ENCODE peak calls at places on chromosome 1, in five cellular contexts. S, J, O, L and G are unnamed samples.

GRCh38 chr1:56491441-56491840 is 87.9 kb downstream of the PLPP3 start:
- DNase-seq in L (no peak), S (no peak), J (no peak), O (peak; percentile 78), G (peak; percentile 61)

GRCh38 chr1:208187499-208188041 is 56.6 kb downstream of the PLXNA2 start:
- DNase-seq in O (no peak), S (no peak), J (no peak), L (no peak), G (no peak)

GRCh38 chr1:201504799-201505504 is 2.0 kb downstream of the CSRP1 start:
- DNase-seq in S (no peak), L (no peak), J (no peak), O (no peak), G (no peak)

GRCh38 chr1:244778356-244778755 is 57.1 kb upstream of the COX20 start:
- DNase-seq in J (no peak), O (peak; percentile 70), L (no peak), S (no peak), G (peak; percentile 72)

GRCh38 chr1:36182734-36183133 is 26.8 kb downstream of the MAP7D1 start:
- DNase-seq in O (no peak), L (no peak), S (no peak), J (peak; percentile 57), G (no peak)

GRCh38 chr1:173616859-173617258 is 14.0 kb upstream of the SLC9C2 start:
- DNase-seq in L (no peak), S (no peak), O (no peak), J (no peak), G (no peak)

GRCh38 chr1:240073097-240073496 is 18.6 kb upstream of the FMN2 start:
- DNase-seq in L (no peak), S (no peak), O (no peak), J (peak; percentile 50), G (peak; percentile 58)

GRCh38 chr1:28136636-28137613 is 39.6 kb downstream of the PTAFR start:
- DNase-seq in L (no peak), J (no peak), O (no peak), S (no peak), G (no peak)

GRCh38 chr1:53328490-53329182 is 766 bp upstream of the LRP8 start:
- DNase-seq in L (peak; percentile 76), J (peak; percentile 68), O (no peak), S (peak; percentile 72), G (no peak)

GRCh38 chr1:64343105-64343960 is 126.6 kb upstream of the CACHD1 start:
- DNase-seq in S (no peak), L (no peak), O (peak; percentile 48), J (peak; percentile 97), G (peak; percentile 86)

GRCh38 chr1:56285554-56286402 is 293.6 kb downstream of the PLPP3 start:
- DNase-seq in L (peak; percentile 39), J (no peak), S (no peak), O (no peak), G (peak; percentile 36)

GRCh38 chr1:181352695-181353094 is 130.6 kb upstream of the CACNA1E start:
- DNase-seq in O (no peak), S (no peak), L (no peak), J (no peak), G (no peak)

GRCh38 chr1:212605441-212605976 is 3.1 kb upstream of the ATF3 start:
- DNase-seq in S (no peak), J (peak; percentile 60), L (no peak), O (no peak), G (peak; percentile 63)

GRCh38 chr1:150876111-150876434 is 326 bp downstream of the ARNT start:
- DNase-seq in O (no peak), J (peak; percentile 82), S (no peak), L (peak; percentile 78), G (peak; percentile 85)

GRCh38 chr1:6954596-6954995 is 169.3 kb downstream of the CAMTA1 start:
- DNase-seq in L (no peak), J (no peak), S (no peak), O (no peak), G (no peak)

GRCh38 chr1:246803891-246804290 is 79.7 kb downstream of the SCCPDH start:
- DNase-seq in L (no peak), O (no peak), J (no peak), S (no peak), G (no peak)

GRCh38 chr1:233066087-233066486 is 115.7 kb downstream of the NTPCR start:
- DNase-seq in L (peak; percentile 46), S (no peak), J (peak; percentile 28), O (no peak), G (no peak)

GRCh38 chr1:64471724-64472276 is 1.9 kb downstream of the CACHD1 start:
- DNase-seq in S (no peak), O (peak; percentile 24), L (no peak), J (peak; percentile 81), G (peak; percentile 52)

GRCh38 chr1:43934279-43934985 is 831 bp downstream of the ARTN start:
- DNase-seq in L (peak; percentile 90), J (peak; percentile 92), O (peak; percentile 66), S (peak; percentile 82), G (peak; percentile 82)

GRCh38 chr1:13702425-13703127 is 2.6 kb downstream of the PRDM2 start:
- DNase-seq in J (no peak), L (no peak), S (no peak), O (no peak), G (no peak)

GRCh38 chr1:158329807-158330206 is 1.5 kb downstream of the CD1B start:
- DNase-seq in O (no peak), S (no peak), J (peak; percentile 38), L (peak; percentile 78), G (no peak)

GRCh38 chr1:53125623-53126360 is 16.6 kb downstream of the SLC1A7 start:
- DNase-seq in O (peak; percentile 59), J (no peak), S (peak; percentile 49), L (peak; percentile 49), G (no peak)

GRCh38 chr1:236213534-236213933 is 68.2 kb downstream of the ERO1B start:
- DNase-seq in S (no peak), L (no peak), J (no peak), O (no peak), G (no peak)

GRCh38 chr1:195188821-195189220 is 1419.4 kb downstream of the KCNT2 start:
- DNase-seq in J (peak; percentile 8), O (peak; percentile 29), S (no peak), L (no peak), G (peak; percentile 25)

GRCh38 chr1:204616683-204617082 is 68.9 kb downstream of the LRRN2 start:
- DNase-seq in L (no peak), O (no peak), J (peak; percentile 17), S (no peak), G (no peak)

GRCh38 chr1:108046021-108046420 is 81.0 kb upstream of the VAV3 start:
- DNase-seq in S (no peak), O (no peak), J (peak; percentile 72), L (no peak), G (no peak)

GRCh38 chr1:108049083-108049819 is 84.3 kb upstream of the VAV3 start:
- DNase-seq in L (peak; percentile 72), O (no peak), S (peak; percentile 83), J (peak; percentile 72), G (peak; percentile 45)

GRCh38 chr1:108048311-108049082 is 83.5 kb upstream of the VAV3 start:
- DNase-seq in J (no peak), S (no peak), O (no peak), L (no peak), G (no peak)

GRCh38 chr1:108045370-108045950 is 80.5 kb upstream of the VAV3 start:
- DNase-seq in S (no peak), L (no peak), J (no peak), O (no peak), G (no peak)

GRCh38 chr1:108047085-108047484 is 82.1 kb upstream of the VAV3 start:
- DNase-seq in J (no peak), S (no peak), L (no peak), O (no peak), G (no peak)
- H3K4me1 ChIP-seq in J (peaks cover 21% of the 10 kb centered on the region), S (peaks cover 15% of the 10 kb centered on the region), L (peaks cover 9% of the 10 kb centered on the region), O (no peaks in the 10 kb centered on the region), G (peaks cover 17% of the 10 kb centered on the region)

GRCh38 chr1:16189921-16190499 is 22.4 kb downstream of the ARHGEF19 start:
- DNase-seq in J (no peak), O (no peak), L (no peak), S (peak; percentile 68), G (peak; percentile 71)
- H3K9ac ChIP-seq in J (no peak overlapping the region), O (no peak overlapping the region), L (no peak overlapping the region), S (no peak overlapping the region), G (no peak overlapping the region)

DNA sequence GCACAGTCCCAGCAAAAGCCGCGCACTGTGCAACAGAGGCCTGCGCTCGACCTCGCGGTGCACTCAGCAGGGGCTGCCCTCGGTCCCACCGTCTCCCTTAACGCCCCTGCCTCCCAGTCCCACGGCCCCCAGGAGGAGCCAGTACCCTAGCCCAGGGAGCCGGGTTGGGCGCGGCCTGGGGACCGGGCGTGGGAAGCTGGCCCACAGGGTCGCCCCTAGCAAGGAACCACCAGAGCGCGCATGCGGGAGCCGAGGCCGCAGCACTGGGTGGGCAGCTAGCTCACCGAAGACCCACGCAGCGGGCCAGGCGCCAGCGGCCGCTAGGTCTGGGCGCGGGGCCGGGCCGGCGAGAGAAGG is 21.6 kb upstream of the ZNF678 start:
- DNase-seq in J (peak; percentile 26), O (no peak), L (no peak), S (no peak), G (no peak)
- H3K4me3 ChIP-seq in J (peak overlapping the region; percentile 39), O (peak overlapping the region; percentile 61), L (no peak overlapping the region), S (peak overlapping the region; percentile 63), G (peak overlapping the region; percentile 82)

GRCh38 chr1:21319447-21320407 is 29.5 kb upstream of the ECE1 start:
- DNase-seq in S (no peak), O (no peak), J (no peak), L (no peak), G (no peak)

GRCh38 chr1:21322681-21323016 is 32.4 kb upstream of the ECE1 start:
- DNase-seq in J (no peak), L (no peak), O (no peak), S (no peak), G (peak; percentile 52)

GRCh38 chr1:21323091-21323490 is 32.8 kb upstream of the ECE1 start:
- DNase-seq in O (no peak), S (no peak), L (peak; percentile 59), J (peak; percentile 68), G (peak; percentile 67)

GRCh38 chr1:21320410-21321107 is 30.3 kb upstream of the ECE1 start:
- DNase-seq in S (no peak), O (no peak), J (no peak), L (no peak), G (no peak)

DNA sequence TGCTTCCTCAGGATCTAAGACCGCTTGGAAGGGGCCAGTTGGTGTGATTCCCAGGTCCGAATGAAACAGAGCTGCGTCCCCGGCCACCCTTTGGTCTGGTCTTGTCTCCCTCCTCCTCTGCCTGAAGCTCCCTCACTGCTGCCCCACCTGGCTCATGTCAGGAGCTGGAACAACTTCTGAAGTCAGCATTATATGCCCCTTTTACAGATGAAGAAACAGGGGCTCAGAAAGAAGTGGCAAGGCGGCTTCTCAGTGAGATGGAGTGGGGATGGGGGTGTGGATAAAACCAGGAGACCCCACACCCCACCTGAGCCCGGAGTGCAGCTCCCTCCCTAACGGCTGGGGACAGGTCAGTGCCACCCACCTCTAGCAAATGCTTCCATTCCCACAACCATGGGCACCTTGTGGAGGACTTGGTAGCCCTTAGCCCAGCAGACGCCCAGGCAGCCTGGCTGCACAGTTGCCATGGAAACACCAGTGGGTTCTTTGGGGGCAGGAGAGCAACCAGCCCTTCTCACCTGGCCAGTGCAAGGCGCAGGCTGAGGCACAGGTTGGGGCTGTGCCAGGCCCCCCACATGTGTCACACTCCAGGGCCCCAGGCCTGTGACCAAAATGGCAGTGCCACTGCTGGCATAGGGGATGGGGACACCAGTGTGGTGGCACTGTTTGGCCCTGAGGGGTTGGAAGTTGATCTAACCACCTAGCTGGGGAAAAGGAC is 31.9 kb upstream of the ECE1 start:
- DNase-seq in O (no peak), J (peak; percentile 77), S (no peak), L (no peak), G (no peak)
- H3K4me1 ChIP-seq in O (peaks cover 85% of the 10 kb centered on the region), J (peaks cover 45% of the 10 kb centered on the region), S (peaks cover 35% of the 10 kb centered on the region), L (peaks cover 67% of the 10 kb centered on the region), G (peaks cover 96% of the 10 kb centered on the region)